ENCODE peak calls at places on chromosomes 7 and 10, in ten cellular contexts. H, W, D, A, Z, C, Q, O, V and B are unnamed samples.
A peak's percentile ranks its signal among the peaks of the same experiment; 100 is the strongest.

GRCh38 chr7:24979470-24979862 is 512 bp downstream of the OSBPL3 start:
- DNase-seq in H (peak; percentile 68), D (peak; percentile 75), V (peak; percentile 43), W (peak; percentile 78), O (no peak), Q (peak; percentile 89), A (no peak), Z (peak; percentile 83), C (no peak), B (peak; percentile 74)

GRCh38 chr10:28954211-28954610 is 276.9 kb downstream of the BAMBI start:
- DNase-seq in V (no peak), C (no peak), O (no peak), W (no peak), Z (no peak), Q (no peak), H (no peak), A (no peak), D (no peak), B (no peak)

GRCh38 chr10:5165738-5166137 is 19.2 kb downstream of the AKR1C8 start:
- DNase-seq in H (no peak), C (no peak), Q (peak; percentile 12), Z (no peak), W (no peak), A (peak; percentile 0), V (no peak), O (peak; percentile 6), D (no peak), B (no peak)

GRCh38 chr7:37524807-37525206 is 76.1 kb upstream of the ELMO1 start:
- DNase-seq in V (no peak), A (no peak), W (no peak), H (no peak), D (no peak), Q (no peak), O (no peak), C (no peak), Z (no peak), B (no peak)

GRCh38 chr10:93813507-93814465 is 56.0 kb downstream of the LGI1 start:
- DNase-seq in W (peak; percentile 59), H (peak; percentile 75), V (peak; percentile 27), A (peak; percentile 36), D (no peak), Q (peak; percentile 56), O (peak; percentile 68), Z (peak; percentile 73), C (no peak), B (peak; percentile 58)

GRCh38 chr10:73205121-73205520 is 37.2 kb downstream of the FAM149B1 start:
- DNase-seq in Z (no peak), D (no peak), A (no peak), H (no peak), O (no peak), V (no peak), C (no peak), W (no peak), Q (no peak), B (no peak)

GRCh38 chr10:97234403-97234802 is 48.6 kb upstream of the SLIT1 start:
- DNase-seq in V (no peak), Q (peak; percentile 53), C (no peak), O (peak; percentile 39), Z (no peak), A (peak; percentile 57), D (no peak), H (no peak), W (no peak), B (no peak)

GRCh38 chr7:4100691-4101090 is 581.4 kb upstream of the FOXK1 start:
- DNase-seq in O (no peak), V (no peak), D (no peak), H (no peak), Z (no peak), A (no peak), C (no peak), W (no peak), Q (no peak), B (no peak)

GRCh38 chr7:135232720-135233119 is 918 bp upstream of the STRA8 start:
- DNase-seq in W (no peak), H (peak; percentile 75), D (no peak), Q (peak; percentile 26), O (peak; percentile 26), A (no peak), Z (peak; percentile 76), V (no peak), C (no peak), B (peak; percentile 41)

GRCh38 chr7:7203813-7204575 is 21.6 kb downstream of the C1GALT1 start:
- DNase-seq in A (no peak), Q (no peak), H (no peak), V (no peak), W (no peak), Z (no peak), D (no peak), O (no peak), C (no peak), B (no peak)

DNA sequence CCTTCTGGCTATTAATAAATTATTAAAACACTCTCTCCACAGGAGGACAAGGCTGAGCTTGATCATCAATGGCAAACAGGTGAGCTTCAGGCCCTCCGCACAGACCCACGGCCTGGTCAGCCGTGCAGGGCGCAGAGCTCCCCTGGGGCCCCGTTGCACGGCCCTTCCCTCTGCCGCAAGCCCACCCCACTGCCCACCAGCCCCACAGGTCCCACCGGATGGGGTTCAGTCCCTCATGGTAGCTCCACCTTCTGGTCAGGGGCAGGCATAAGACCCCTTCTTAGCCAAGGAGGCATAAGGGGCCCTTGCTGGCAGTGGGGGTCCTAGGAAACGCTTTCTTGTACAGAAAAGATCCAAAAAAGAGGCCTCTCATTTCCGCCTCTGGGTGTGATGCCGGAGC is 84.6 kb downstream of the MAD1L1 start:
- DNase-seq in D (no peak), H (no peak), O (peak; percentile 24), Q (no peak), C (no peak), W (no peak), V (no peak), Z (no peak), A (no peak), B (no peak)
- TF ChIP-seq CTCF in D (no peak), H (peak; percentile 13), O (peak; percentile 44), Q (peak; percentile 64), C (no peak), W (no peak), V (no peak), Z (peak; percentile 4), A (peak; percentile 34), B (no peak)

DNA sequence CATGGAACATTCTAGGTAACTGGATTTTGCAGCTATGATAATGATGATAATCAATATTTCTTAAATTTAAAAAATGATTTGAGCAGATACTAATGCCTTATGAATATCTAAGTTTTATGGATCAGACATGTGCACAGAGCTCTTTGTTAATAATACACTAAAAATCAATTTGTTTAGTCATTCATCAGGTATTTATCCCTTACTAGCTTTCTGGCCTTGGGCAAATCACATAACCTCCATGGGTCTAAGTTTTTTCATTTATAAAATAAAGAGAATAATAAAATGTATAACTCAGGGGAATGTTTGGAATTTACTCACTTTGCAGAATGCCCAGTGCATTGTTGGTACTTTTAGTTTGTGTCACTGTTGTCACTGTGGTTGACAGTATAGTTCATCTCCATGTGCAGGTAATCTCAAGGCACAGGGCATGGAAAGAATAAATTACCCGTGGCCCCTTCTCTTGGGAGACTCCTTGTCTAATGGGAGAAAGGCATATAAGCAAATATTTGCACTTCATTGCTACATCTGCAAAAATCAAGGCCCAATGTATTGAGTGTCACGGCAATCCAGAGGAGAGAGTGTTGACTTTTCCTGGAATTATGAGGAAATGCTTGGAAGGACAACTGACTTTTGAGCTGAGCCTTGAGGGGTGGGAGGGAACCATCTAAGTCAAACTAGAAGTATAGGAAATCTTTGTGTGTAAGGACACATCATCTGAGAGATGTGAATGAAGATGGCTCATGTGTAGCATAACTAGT is 64.7 kb upstream of the CTTNBP2 start:
- DNase-seq in Z (no peak), V (no peak), O (no peak), Q (no peak), A (no peak), H (no peak), D (no peak), C (no peak), W (no peak), B (no peak)
- TF ChIP-seq CTCF in Z (no peak), V (no peak), O (no peak), Q (no peak), A (no peak), H (no peak), D (no peak), C (no peak), W (no peak), B (no peak)

GRCh38 chr10:33968983-33969382 is 634.5 kb upstream of the NRP1 start:
- DNase-seq in A (no peak), H (no peak), Z (no peak), V (no peak), D (no peak), Q (no peak), W (no peak), C (no peak), O (no peak), B (no peak)
- TF ChIP-seq CTCF in A (no peak), H (no peak), Z (no peak), V (no peak), D (no peak), Q (no peak), W (no peak), C (no peak), O (no peak), B (no peak)

GRCh38 chr7:29091722-29092121 is 54.6 kb downstream of the CPVL start:
- DNase-seq in C (no peak), H (no peak), A (peak; percentile 2), V (no peak), Z (no peak), D (no peak), Q (no peak), W (no peak), O (peak; percentile 11), B (no peak)
- TF ChIP-seq CTCF in C (no peak), H (no peak), A (no peak), V (no peak), Z (no peak), D (no peak), Q (no peak), W (no peak), O (peak; percentile 29), B (no peak)